ENCODE peak calls at places on chromosomes 6 and 20, in eight cellular contexts. X is body of pancreas; N is right cardiac atrium; J is OCI-LY7; A is choroid plexus epithelial cell; W is AG04450; G is left ventricle myocardium inferior; P is CD8-positive, alpha-beta memory T cell. R is an unnamed sample.

GRCh38 chr20:22842793-22843192 is 192.3 kb upstream of the SSTR4 start:
- DNase-seq in G (no peak), X (no peak), P (no peak), A (no peak), N (no peak), J (no peak), W (no peak), R (no peak)

GRCh38 chr6:123127807-123128206 is 131.8 kb downstream of the CLVS2 start:
- DNase-seq in J (no peak), A (no peak), W (no peak), X (no peak), P (no peak), G (no peak), N (no peak), R (no peak)

GRCh38 chr6:111978826-111979225 is 75.1 kb upstream of the CCN6 start:
- DNase-seq in P (no peak), X (no peak), J (no peak), G (no peak), W (no peak), A (no peak), N (no peak), R (no peak)

GRCh38 chr6:153085239-153085638 is 45.8 kb downstream of the RGS17 start:
- DNase-seq in P (no peak), J (no peak), G (no peak), N (no peak), W (no peak), X (no peak), A (no peak), R (no peak)

GRCh38 chr20:10708342-10709185 is 34.8 kb upstream of the JAG1 start:
- DNase-seq in N (no peak), P (no peak), W (peak), A (peak), J (no peak), G (no peak), X (no peak), R (no peak)

GRCh38 chr6:91198588-91199255 is 611.9 kb upstream of the MAP3K7 start:
- DNase-seq in J (no peak), P (no peak), W (no peak), G (no peak), X (no peak), N (no peak), A (peak), R (no peak)

GRCh38 chr6:108168501-108168979 is 2.7 kb downstream of the NR2E1 start:
- DNase-seq in X (peak), P (no peak), A (peak), W (no peak), N (peak), J (no peak), G (no peak), R (no peak)

GRCh38 chr6:33410711-33411631 is at the start of gene PHF1:
- DNase-seq in G (peak), J (no peak), P (peak), W (peak), X (peak), A (peak), N (peak), R (no peak)

GRCh38 chr20:23331951-23332350 is 18.6 kb upstream of the NXT1 start:
- DNase-seq in J (no peak), P (no peak), G (no peak), W (no peak), A (no peak), X (no peak), N (no peak), R (no peak)

GRCh38 chr20:58891686-58892125 is 39.2 kb downstream of the GNAS start:
- DNase-seq in G (peak), W (no peak), J (peak), N (peak), A (peak), P (no peak), X (peak), R (no peak)

GRCh38 chr20:62159835-62160234 is 16.3 kb downstream of the SS18L1 start:
- DNase-seq in X (no peak), J (no peak), N (peak), A (no peak), G (no peak), W (no peak), P (no peak), R (no peak)

GRCh38 chr20:62569615-62570014 is 72.7 kb upstream of the SLCO4A1 start:
- DNase-seq in J (no peak), P (no peak), N (no peak), X (no peak), A (no peak), W (no peak), G (no peak), R (no peak)

GRCh38 chr6:54109611-54110010 is 1.6 kb upstream of the MLIP start:
- DNase-seq in A (no peak), W (no peak), P (no peak), X (no peak), N (no peak), G (no peak), J (no peak), R (no peak)

GRCh38 chr20:46057856-46058655 is 29.0 kb downstream of the SLC12A5 start:
- DNase-seq in X (peak), J (no peak), A (peak), W (no peak), G (peak), N (peak), P (no peak), R (no peak)

GRCh38 chr6:4358414-4359107 is 223.2 kb upstream of the ECI2 start:
- DNase-seq in G (peak), A (peak), J (no peak), N (peak), P (no peak), W (peak), X (peak), R (peak)

GRCh38 chr6:159970659-159971063 is 1.8 kb downstream of the IGF2R start:
- DNase-seq in G (no peak), J (no peak), A (no peak), W (no peak), P (no peak), X (no peak), N (no peak), R (no peak)

GRCh38 chr6:145841668-145842067 is 27.1 kb upstream of the FBXO30 start:
- DNase-seq in W (no peak), X (no peak), G (no peak), A (no peak), J (no peak), N (no peak), P (no peak), R (no peak)

GRCh38 chr6:122995930-122996796 is at the start of gene CLVS2:
- DNase-seq in N (peak), P (no peak), X (peak), J (no peak), A (peak), W (no peak), G (no peak), R (no peak)

GRCh38 chr6:154414021-154414813 is 57.6 kb upstream of the IPCEF1 start:
- DNase-seq in G (no peak), N (no peak), J (no peak), A (peak), W (peak), P (no peak), X (no peak), R (no peak)

GRCh38 chr6:31580446-31580755 is 1.8 kb downstream of the LTB start:
- DNase-seq in P (no peak), J (no peak), A (no peak), X (no peak), N (no peak), W (no peak), G (no peak), R (no peak)

GRCh38 chr6:115753446-115753845 is 307.2 kb downstream of the FRK start:
- DNase-seq in A (no peak), G (no peak), X (no peak), P (no peak), J (no peak), W (no peak), N (no peak), R (no peak)

GRCh38 chr6:241331-241865 is 50.9 kb upstream of the DUSP22 start:
- DNase-seq in W (no peak), N (no peak), X (no peak), G (no peak), A (no peak), P (no peak), J (peak), R (no peak)

GRCh38 chr6:151199976-151200375 is 39.8 kb upstream of the AKAP12 start:
- DNase-seq in G (no peak), W (no peak), A (no peak), J (no peak), P (no peak), X (no peak), N (no peak), R (no peak)

GRCh38 chr6:143708889-143709288 is 31.1 kb downstream of the PHACTR2 start:
- DNase-seq in G (no peak), A (no peak), W (no peak), J (no peak), P (no peak), N (no peak), X (no peak), R (no peak)

GRCh38 chr6:108736832-108737231 is 111.4 kb upstream of the ARMC2 start:
- DNase-seq in N (peak), P (no peak), J (no peak), W (peak), G (no peak), A (peak), X (peak), R (peak)

GRCh38 chr6:77456531-77457248 is 6.6 kb downstream of the HTR1B start:
- DNase-seq in A (peak), W (peak), N (no peak), P (no peak), X (no peak), G (no peak), J (no peak), R (peak)

GRCh38 chr6:106495014-106495413 is 134.3 kb downstream of the RTN4IP1 start:
- DNase-seq in J (no peak), N (no peak), A (no peak), P (no peak), X (no peak), W (no peak), G (no peak), R (no peak)

GRCh38 chr6:64838726-64839125 is 868.3 kb downstream of the EYS start:
- DNase-seq in W (no peak), J (no peak), A (peak), P (no peak), G (no peak), N (no peak), X (no peak), R (no peak)
- H3K4me3 ChIP-seq in W (no peak), J (no peak), A (no peak), P (no peak), G (no peak), N (no peak), X (no peak), R (no peak)

DNA sequence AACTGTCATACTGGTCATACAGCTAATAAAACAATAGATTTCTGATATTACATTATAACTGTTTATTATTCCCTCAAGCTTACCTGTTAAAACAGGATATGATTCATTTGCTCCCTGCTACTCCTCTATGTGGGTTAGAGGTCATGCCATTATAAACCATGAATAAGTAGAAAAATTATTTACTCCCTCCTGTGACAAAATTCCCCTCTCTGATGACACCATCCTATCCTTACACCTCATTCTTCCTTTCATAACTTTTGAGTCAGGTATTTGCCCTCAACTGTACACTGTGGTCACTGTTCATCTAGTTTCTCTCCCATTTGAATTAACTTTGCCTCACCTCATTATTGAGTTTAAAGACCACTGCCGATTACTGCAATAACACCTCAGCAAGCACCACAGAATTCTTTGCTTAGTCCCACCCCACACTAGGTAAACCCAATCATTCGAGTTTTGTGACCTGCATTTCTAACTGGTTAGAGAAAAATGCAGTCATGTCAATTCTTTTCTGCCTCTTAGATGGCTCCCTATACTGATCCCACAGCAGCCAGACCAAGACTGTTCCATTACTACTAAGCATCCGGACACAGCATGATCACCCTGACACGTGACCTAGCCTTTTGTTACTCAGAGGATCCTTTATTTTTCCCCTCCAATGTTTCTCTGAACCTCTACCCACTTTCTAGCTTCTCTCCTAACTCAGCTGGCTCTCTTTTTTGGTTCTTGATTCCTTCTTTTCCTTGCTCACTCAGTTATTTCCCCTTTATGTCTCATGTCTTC is 88.1 kb downstream of the PDE10A start:
- DNase-seq in X (no peak), A (peak), W (no peak), G (no peak), P (no peak), N (no peak), J (no peak), R (no peak)
- H3K4me3 ChIP-seq in X (no peak), A (no peak), W (no peak), G (no peak), P (no peak), N (no peak), J (no peak), R (no peak)

GRCh38 chr20:63678667-63679465 is 17.6 kb upstream of the TNFRSF6B start:
- DNase-seq in J (no peak), W (no peak), X (no peak), N (no peak), A (no peak), P (no peak), G (no peak), R (no peak)

GRCh38 chr20:63678071-63678470 is 18.4 kb upstream of the TNFRSF6B start:
- DNase-seq in J (no peak), P (no peak), N (no peak), X (no peak), W (no peak), A (no peak), G (no peak), R (no peak)

GRCh38 chr20:63672666-63673065 is 14.6 kb downstream of the RTEL1 start:
- DNase-seq in N (no peak), P (no peak), W (no peak), A (no peak), J (no peak), X (no peak), G (no peak), R (no peak)

GRCh38 chr20:63673951-63674350 is 15.8 kb downstream of the RTEL1 start:
- DNase-seq in A (no peak), N (no peak), G (no peak), J (no peak), P (no peak), X (no peak), W (no peak), R (no peak)

DNA sequence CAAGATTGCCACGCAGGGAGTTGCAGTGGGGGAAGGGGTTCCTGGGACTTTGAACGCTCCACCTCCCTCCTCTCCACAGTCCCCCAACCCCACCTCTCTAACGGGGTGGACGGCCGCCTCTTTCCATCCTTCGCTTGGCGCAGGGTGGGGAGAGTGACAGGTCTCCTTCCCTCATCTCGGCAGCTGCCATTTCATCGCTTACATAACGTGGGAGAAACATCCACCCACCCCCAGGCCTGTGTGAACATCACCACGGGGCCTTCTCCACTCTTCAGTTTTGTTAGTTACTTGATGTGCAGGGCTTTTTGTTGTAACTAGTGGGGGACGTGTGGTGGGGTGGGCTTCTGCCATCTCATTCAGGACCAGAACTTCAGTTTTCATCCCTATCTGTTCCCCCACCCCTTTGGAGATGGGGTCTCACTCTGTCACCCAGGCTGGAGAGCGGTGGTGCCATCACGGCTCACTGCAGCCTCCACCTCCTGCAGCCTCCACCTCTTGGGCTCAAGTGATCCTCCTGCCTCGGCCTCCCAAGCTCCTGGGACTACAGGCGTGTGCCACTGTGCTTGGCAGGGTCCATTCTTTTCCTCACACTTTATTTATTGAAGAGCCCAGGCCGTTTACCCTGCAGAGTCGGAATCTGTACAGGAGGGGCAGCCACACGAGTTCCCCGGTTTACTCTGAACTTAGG is 17.7 kb downstream of the RTEL1 start:
- DNase-seq in N (no peak), J (no peak), A (no peak), W (no peak), G (no peak), P (no peak), X (no peak), R (no peak)
- H3K4me3 ChIP-seq in N (no peak), J (no peak), A (no peak), W (no peak), G (no peak), P (no peak), X (no peak), R (no peak)

GRCh38 chr20:8997720-8998119 is 71.2 kb upstream of the PLCB4 start:
- DNase-seq in N (no peak), W (no peak), P (no peak), J (no peak), G (no peak), X (no peak), A (no peak), R (no peak)
- H3K4me3 ChIP-seq in N (no peak), W (no peak), P (no peak), J (no peak), G (no peak), X (no peak), A (no peak), R (no peak)

GRCh38 chr20:16729080-16729479 is 746 bp upstream of the SNRPB2 start:
- DNase-seq in A (no peak), W (no peak), P (no peak), J (no peak), X (no peak), N (no peak), G (no peak), R (no peak)
- H3K4me3 ChIP-seq in A (no peak), W (no peak), P (peak), J (peak), X (no peak), N (peak), G (peak), R (no peak)

R was measured in HFF-Myc.